ENCODE peak calls at places on chromosomes 3 and 15, in six cellular contexts. J is stomach, G is HCT116, L is body of pancreas, N is breast epithelium, M is A549. P is an unnamed sample.

GRCh38 chr3:194906229-194906629 is 220.5 kb downstream of the FAM43A start:
- DNase-seq in J (no peak), G (no peak), L (no peak), N (no peak), M (no peak), P (no peak)

GRCh38 chr3:15804553-15805095 is 6.8 kb upstream of the ANKRD28 start:
- DNase-seq in J (no peak), G (no peak), L (no peak), N (no peak), M (no peak), P (no peak)

GRCh38 chr3:159751754-159752153 is 236.9 kb upstream of the IL12A start:
- DNase-seq in J (no peak), G (no peak), L (no peak), N (no peak), M (no peak), P (no peak)

GRCh38 chr3:50617911-50618481 is 1.0 kb downstream of the MAPKAPK3 start:
- DNase-seq in J (no peak), G (no peak), L (no peak), N (no peak), M (no peak), P (no peak)

GRCh38 chr3:196757876-196758739 is 18.5 kb downstream of the PAK2 start:
- DNase-seq in J (no peak), G (no peak), L (no peak), N (no peak), M (peak; percentile 44), P (no peak)

GRCh38 chr3:134409041-134409440 is 34.8 kb upstream of the AMOTL2 start:
- DNase-seq in J (no peak), G (no peak), L (no peak), N (no peak), M (no peak), P (no peak)

GRCh38 chr3:189309400-189309975 is 137.7 kb downstream of the TPRG1 start:
- DNase-seq in J (no peak), G (no peak), L (no peak), N (no peak), M (no peak), P (no peak)

GRCh38 chr3:105907790-105908189 is 39.0 kb upstream of the CBLB start:
- DNase-seq in J (no peak), G (no peak), L (no peak), N (no peak), M (no peak), P (no peak)

GRCh38 chr3:22269827-22270226 is 518.8 kb upstream of the ZNF385D start:
- DNase-seq in J (no peak), G (no peak), L (peak; percentile 25), N (no peak), M (no peak), P (no peak)

GRCh38 chr3:66438045-66438444 is 62.8 kb downstream of the LRIG1 start:
- DNase-seq in J (no peak), G (no peak), L (no peak), N (no peak), M (no peak), P (no peak)
- TF ChIP-seq POLR2A in J (no peak), G (no peak), L (no peak), N (no peak), M (no peak), P (no peak)

GRCh38 chr15:82047493-82048446 is 2.0 kb upstream of the MEX3B start:
- DNase-seq in J (no peak), G (no peak), L (peak; percentile 8), N (no peak), M (no peak), P (no peak)

GRCh38 chr15:82044373-82045178 is 1.2 kb downstream of the MEX3B start:
- DNase-seq in J (no peak), G (no peak), L (peak; percentile 13), N (no peak), M (peak; percentile 37), P (peak; percentile 24)

GRCh38 chr15:82046668-82047492 is 1.1 kb upstream of the MEX3B start:
- DNase-seq in J (peak; percentile 86), G (peak; percentile 76), L (peak; percentile 87), N (peak; percentile 77), M (peak; percentile 95), P (peak; percentile 91)

GRCh38 chr15:82045179-82045891 is 483 bp downstream of the MEX3B start:
- DNase-seq in J (no peak), G (no peak), L (peak; percentile 28), N (no peak), M (peak; percentile 55), P (peak; percentile 51)

GRCh38 chr15:82045892-82046667 is at the start of gene MEX3B:
- DNase-seq in J (peak; percentile 88), G (peak; percentile 86), L (peak; percentile 90), N (peak; percentile 71), M (peak; percentile 99), P (peak; percentile 94)
- TF ChIP-seq POLR2A in J (no peak), G (no peak), L (no peak), N (no peak), M (peak; percentile 56), P (no peak)

GRCh38 chr3:186218423-186218822 is 109.5 kb upstream of the ETV5 start:
- DNase-seq in J (no peak), G (no peak), L (no peak), N (no peak), M (no peak), P (no peak)

GRCh38 chr3:186221733-186222378 is 113.0 kb upstream of the ETV5 start:
- DNase-seq in J (no peak), G (no peak), L (no peak), N (no peak), M (no peak), P (no peak)

GRCh38 chr3:186220886-186221285 is 112.0 kb upstream of the ETV5 start:
- DNase-seq in J (no peak), G (no peak), L (peak; percentile 79), N (no peak), M (no peak), P (no peak)

GRCh38 chr3:186219211-186219638 is 110.3 kb upstream of the ETV5 start:
- DNase-seq in J (no peak), G (no peak), L (no peak), N (no peak), M (no peak), P (no peak)

GRCh38 chr3:186220365-186220764 is 111.5 kb upstream of the ETV5 start:
- DNase-seq in J (no peak), G (peak; percentile 24), L (no peak), N (no peak), M (peak; percentile 4), P (no peak)
- TF ChIP-seq POLR2A in J (no peak), G (no peak), L (no peak), N (no peak), M (no peak), P (no peak)

DNA sequence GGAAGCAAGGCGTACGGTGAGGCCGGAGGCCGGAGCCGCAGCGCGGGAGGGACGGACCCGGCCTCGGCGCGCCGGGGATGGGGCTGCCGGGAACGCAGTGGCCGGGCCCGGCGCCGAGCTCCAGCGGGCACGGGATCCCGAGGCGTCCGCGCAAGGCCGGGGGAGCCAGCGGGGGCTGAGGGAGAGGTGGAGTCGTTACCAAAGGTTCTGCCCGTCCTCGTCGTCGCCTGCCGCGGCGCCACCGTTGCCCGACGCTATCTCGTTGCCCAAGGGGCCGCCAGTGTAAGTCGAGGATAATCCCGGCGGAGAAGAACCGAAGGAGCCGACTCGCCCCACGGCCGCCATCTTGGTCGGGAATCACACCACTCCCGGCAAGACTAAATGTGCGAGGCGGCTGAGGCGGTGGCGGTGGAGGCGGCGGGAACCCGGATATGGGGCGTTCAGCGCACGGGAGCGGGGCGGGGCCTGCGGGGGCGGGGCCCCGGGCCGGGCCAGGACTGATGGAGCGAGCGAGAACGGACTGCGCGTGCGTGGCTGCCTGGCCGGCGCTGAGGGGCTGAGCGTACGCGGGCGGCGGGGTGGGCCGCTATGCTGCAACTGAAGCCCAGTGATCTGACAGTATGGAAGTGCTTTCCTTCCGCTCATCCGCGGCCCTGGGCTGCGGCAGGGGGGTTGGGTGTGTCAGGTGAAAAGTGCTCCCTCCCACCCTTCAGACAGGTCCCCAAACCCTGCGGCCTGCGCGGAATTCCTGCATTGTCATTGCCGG is at the start of gene DYNC1LI1:
- DNase-seq in J (peak; percentile 95), G (peak; percentile 82), L (peak; percentile 96), N (peak; percentile 90), M (peak; percentile 92), P (peak; percentile 97)
- TF ChIP-seq POLR2A in J (no peak), G (peak; percentile 83), L (peak; percentile 87), N (no peak), M (peak; percentile 80), P (peak; percentile 43)

GRCh38 chr3:41244620-41245336 is 45.5 kb downstream of the CTNNB1 start:
- DNase-seq in J (no peak), G (no peak), L (no peak), N (no peak), M (no peak), P (no peak)

GRCh38 chr3:41239587-41239986 is 40.3 kb downstream of the CTNNB1 start:
- DNase-seq in J (no peak), G (no peak), L (no peak), N (no peak), M (no peak), P (no peak)

GRCh38 chr3:41241800-41242571 is 42.7 kb downstream of the CTNNB1 start:
- DNase-seq in J (no peak), G (no peak), L (no peak), N (no peak), M (no peak), P (no peak)

GRCh38 chr3:41241159-41241558 is 41.9 kb downstream of the CTNNB1 start:
- DNase-seq in J (no peak), G (no peak), L (no peak), N (no peak), M (no peak), P (no peak)

GRCh38 chr3:41243183-41243582 is 43.9 kb downstream of the CTNNB1 start:
- DNase-seq in J (no peak), G (no peak), L (no peak), N (no peak), M (no peak), P (no peak)
- TF ChIP-seq POLR2A in J (no peak), G (no peak), L (no peak), N (no peak), M (no peak), P (no peak)

DNA sequence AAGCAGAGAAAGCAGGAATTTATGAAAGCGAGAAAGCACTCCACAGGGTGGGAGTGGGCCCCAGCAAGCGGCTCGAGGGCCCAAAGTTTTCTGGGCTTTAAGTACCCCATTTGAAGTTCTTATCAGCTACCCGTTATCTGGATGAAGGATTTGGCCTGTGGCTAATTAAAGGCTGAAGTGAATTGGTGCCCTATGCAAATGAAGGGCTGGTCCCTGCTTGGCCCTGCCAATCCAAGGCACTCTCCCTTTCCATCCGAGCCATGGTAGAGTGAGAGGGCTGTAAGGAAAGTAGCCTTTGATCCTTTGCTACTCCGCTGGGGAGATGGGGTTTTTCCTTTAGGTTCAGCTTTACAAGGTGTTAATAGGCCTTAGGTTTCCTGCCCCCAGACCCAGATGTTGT is 469.3 kb upstream of the CFAP20DC start:
- DNase-seq in J (no peak), G (no peak), L (no peak), N (no peak), M (no peak), P (no peak)
- TF ChIP-seq POLR2A in J (no peak), G (no peak), L (no peak), N (no peak), M (no peak), P (no peak)

GRCh38 chr3:120093923-120094775 is at the start of gene GSK3B:
- DNase-seq in J (peak; percentile 99), G (peak; percentile 99), L (peak; percentile 99), N (peak; percentile 74), M (peak; percentile 86), P (peak; percentile 100)
- TF ChIP-seq POLR2A in J (no peak), G (peak; percentile 70), L (peak; percentile 98), N (peak; percentile 89), M (peak; percentile 69), P (peak; percentile 92)